ENCODE peak calls at places on chromosomes 1 and 21, in five cellular contexts. One of them, this sample, is unnamed.
A peak's percentile ranks its signal among the peaks of the same experiment; 100 is the strongest.

GRCh38 chr1:200919386-200919785 is 24.7 kb downstream of the INAVA start:
- DNase-seq in psoas muscle: no peak
- DNase-seq in uterus: no peak
- DNase-seq in astrocyte: no peak
- DNase-seq in substantia nigra: no peak
- DNase-seq in this sample: no peak

GRCh38 chr1:160777486-160778089 is 18.4 kb upstream of the LY9 start:
- DNase-seq in astrocyte: no peak
- DNase-seq in substantia nigra: no peak
- DNase-seq in uterus: no peak
- DNase-seq in psoas muscle: no peak
- DNase-seq in this sample: no peak

GRCh38 chr21:42640486-42640885 is 12.9 kb upstream of the PDE9A start:
- DNase-seq in astrocyte: no peak
- DNase-seq in substantia nigra: no peak
- DNase-seq in uterus: no peak
- DNase-seq in psoas muscle: no peak
- DNase-seq in this sample: no peak

GRCh38 chr1:32187850-32188249 is 8.4 kb downstream of the TXLNA start:
- DNase-seq in substantia nigra: no peak
- DNase-seq in astrocyte: no peak
- DNase-seq in uterus: no peak
- DNase-seq in psoas muscle: no peak
- DNase-seq in this sample: no peak

GRCh38 chr1:36918604-36919003 is 115.7 kb downstream of the GRIK3 start:
- DNase-seq in substantia nigra: no peak
- DNase-seq in uterus: no peak
- DNase-seq in psoas muscle: no peak
- DNase-seq in astrocyte: no peak
- DNase-seq in this sample: no peak

GRCh38 chr1:191002768-191003167 is 525.1 kb upstream of the BRINP3 start:
- DNase-seq in psoas muscle: no peak
- DNase-seq in substantia nigra: no peak
- DNase-seq in uterus: no peak
- DNase-seq in astrocyte: no peak
- DNase-seq in this sample: no peak

GRCh38 chr1:30988045-30988444 is 77.5 kb downstream of the PUM1 start:
- DNase-seq in substantia nigra: no peak
- DNase-seq in psoas muscle: no peak
- DNase-seq in astrocyte: no peak
- DNase-seq in uterus: no peak
- DNase-seq in this sample: no peak

GRCh38 chr1:56797079-56797685 is 22.0 kb downstream of the FYB2 start:
- DNase-seq in astrocyte: no peak
- DNase-seq in psoas muscle: no peak
- DNase-seq in uterus: no peak
- DNase-seq in substantia nigra: no peak
- DNase-seq in this sample: no peak

GRCh38 chr1:205631010-205631726 is 643 bp downstream of the ELK4 start:
- DNase-seq in astrocyte: peak; percentile 75
- DNase-seq in psoas muscle: peak; percentile 70
- DNase-seq in uterus: peak; percentile 53
- DNase-seq in substantia nigra: peak; percentile 45
- DNase-seq in this sample: peak; percentile 68

GRCh38 chr1:179083533-179083932 is 1.7 kb downstream of the TOR3A start:
- DNase-seq in uterus: no peak
- DNase-seq in psoas muscle: no peak
- DNase-seq in substantia nigra: no peak
- DNase-seq in astrocyte: no peak
- DNase-seq in this sample: no peak

GRCh38 chr1:230147253-230148193 is 80.5 kb downstream of the GALNT2 start:
- DNase-seq in psoas muscle: no peak
- DNase-seq in substantia nigra: no peak
- DNase-seq in uterus: no peak
- DNase-seq in astrocyte: no peak
- DNase-seq in this sample: no peak

GRCh38 chr21:14533555-14534400 is 12.3 kb downstream of the SAMSN1 start:
- DNase-seq in astrocyte: peak; percentile 45
- DNase-seq in uterus: no peak
- DNase-seq in psoas muscle: no peak
- DNase-seq in substantia nigra: no peak
- DNase-seq in this sample: peak; percentile 43

GRCh38 chr1:39326836-39327235 is 122.3 kb downstream of the MACF1 start:
- DNase-seq in astrocyte: no peak
- DNase-seq in substantia nigra: no peak
- DNase-seq in psoas muscle: no peak
- DNase-seq in uterus: no peak
- DNase-seq in this sample: no peak

GRCh38 chr1:239040523-239040922 is 345.8 kb upstream of the CHRM3 start:
- DNase-seq in uterus: no peak
- DNase-seq in psoas muscle: no peak
- DNase-seq in substantia nigra: no peak
- DNase-seq in astrocyte: no peak
- DNase-seq in this sample: no peak

GRCh38 chr1:10046356-10047085 is 13.8 kb downstream of the UBE4B start:
- DNase-seq in uterus: no peak
- DNase-seq in astrocyte: peak; percentile 60
- DNase-seq in psoas muscle: peak; percentile 40
- DNase-seq in substantia nigra: no peak
- DNase-seq in this sample: no peak

GRCh38 chr1:22256213-22256512 is 113.3 kb upstream of the WNT4 start:
- DNase-seq in psoas muscle: no peak
- DNase-seq in astrocyte: no peak
- DNase-seq in uterus: no peak
- DNase-seq in substantia nigra: no peak
- DNase-seq in this sample: no peak

GRCh38 chr1:215608646-215609045 is 41.5 kb downstream of the KCTD3 start:
- DNase-seq in psoas muscle: no peak
- DNase-seq in uterus: no peak
- DNase-seq in astrocyte: no peak
- DNase-seq in substantia nigra: no peak
- DNase-seq in this sample: no peak

GRCh38 chr1:172255223-172255560 is 165.3 kb upstream of the C1orf105 start:
- DNase-seq in psoas muscle: no peak
- DNase-seq in uterus: no peak
- DNase-seq in substantia nigra: no peak
- DNase-seq in astrocyte: no peak
- DNase-seq in this sample: no peak

GRCh38 chr1:53639251-53639721 is 99.7 kb downstream of the GLIS1 start:
- DNase-seq in substantia nigra: no peak
- DNase-seq in psoas muscle: peak; percentile 30
- DNase-seq in astrocyte: peak; percentile 79
- DNase-seq in uterus: no peak
- DNase-seq in this sample: no peak

GRCh38 chr1:159652506-159652905 is 61.9 kb downstream of the CRP start:
- DNase-seq in uterus: no peak
- DNase-seq in psoas muscle: no peak
- DNase-seq in substantia nigra: no peak
- DNase-seq in astrocyte: peak; percentile 2
- DNase-seq in this sample: no peak

GRCh38 chr1:56360021-56360420 is 219.3 kb downstream of the PLPP3 start:
- DNase-seq in psoas muscle: no peak
- DNase-seq in substantia nigra: no peak
- DNase-seq in uterus: no peak
- DNase-seq in astrocyte: peak; percentile 63
- DNase-seq in this sample: peak; percentile 60

DNA sequence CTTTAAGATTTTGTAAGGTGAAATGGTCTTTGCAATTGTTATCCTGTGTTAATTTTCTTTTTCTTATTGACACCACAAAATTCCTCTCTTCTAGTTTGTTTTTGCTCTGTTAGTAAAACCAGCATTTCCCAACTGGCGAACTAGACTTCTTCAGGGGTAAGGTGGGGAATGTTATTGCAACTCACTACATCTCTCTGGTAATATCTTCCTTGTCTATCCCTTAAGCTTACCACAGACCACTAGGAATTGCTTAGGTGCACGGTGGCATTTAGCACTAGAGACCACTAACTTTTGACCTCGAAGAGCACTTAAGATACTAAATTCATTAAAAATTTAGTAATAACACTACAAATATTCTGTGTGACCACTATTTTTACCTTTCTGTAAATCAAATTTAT is 4.2 kb upstream of the COA6 start:
- DNase-seq in astrocyte: no peak
- DNase-seq in uterus: no peak
- DNase-seq in psoas muscle: no peak
- DNase-seq in substantia nigra: no peak
- DNase-seq in this sample: no peak
- H3K27ac ChIP-seq in astrocyte: no peak overlapping the region
- H3K27ac ChIP-seq in uterus: no peak overlapping the region
- H3K27ac ChIP-seq in psoas muscle: no peak overlapping the region
- H3K27ac ChIP-seq in substantia nigra: no peak overlapping the region
- H3K27ac ChIP-seq in this sample: no peak overlapping the region

DNA sequence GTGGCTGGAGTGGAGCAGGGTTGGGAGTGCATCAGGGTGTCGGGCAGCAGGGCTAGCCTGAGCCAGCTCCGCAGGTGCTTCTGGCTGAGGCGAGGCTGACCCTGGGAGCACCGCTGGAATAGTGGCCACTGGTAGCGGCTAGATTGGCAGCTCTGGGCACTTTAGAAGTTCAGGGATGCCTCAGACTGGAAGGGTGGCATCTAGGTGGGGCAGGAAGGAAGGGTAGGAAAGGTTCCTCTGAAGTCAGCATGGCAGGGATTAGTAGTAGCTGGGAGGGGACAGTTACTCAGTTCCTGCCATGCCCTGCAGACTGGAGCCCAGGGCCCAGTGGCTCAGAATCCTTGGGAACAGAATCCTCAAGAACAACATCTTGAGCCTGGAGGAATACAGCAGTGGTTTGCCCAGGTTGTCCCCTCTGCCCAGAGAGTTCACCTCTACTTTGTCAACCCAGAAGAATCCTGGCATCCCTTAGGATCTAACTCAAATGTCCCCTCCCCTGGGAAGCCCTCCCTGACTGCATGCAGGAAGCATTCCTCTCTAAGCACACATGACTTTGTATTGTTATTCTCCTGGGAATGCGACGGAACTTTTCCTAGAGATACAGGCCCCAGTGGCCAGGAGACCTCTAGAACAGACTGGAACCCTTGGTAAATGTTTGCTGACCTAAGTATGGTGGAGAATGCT is 39.4 kb upstream of the BCAR3 start:
- DNase-seq in astrocyte: no peak
- DNase-seq in substantia nigra: no peak
- DNase-seq in uterus: no peak
- DNase-seq in psoas muscle: no peak
- DNase-seq in this sample: no peak
- H3K27ac ChIP-seq in astrocyte: no peak overlapping the region
- H3K27ac ChIP-seq in substantia nigra: no peak overlapping the region
- H3K27ac ChIP-seq in uterus: no peak overlapping the region
- H3K27ac ChIP-seq in psoas muscle: no peak overlapping the region
- H3K27ac ChIP-seq in this sample: no peak overlapping the region

GRCh38 chr1:28341591-28341990 is 12.8 kb downstream of the MED18 start:
- DNase-seq in uterus: no peak
- DNase-seq in substantia nigra: no peak
- DNase-seq in astrocyte: peak; percentile 32
- DNase-seq in psoas muscle: no peak
- DNase-seq in this sample: peak; percentile 40
- H3K27ac ChIP-seq in uterus: no peak overlapping the region
- H3K27ac ChIP-seq in substantia nigra: no peak overlapping the region
- H3K27ac ChIP-seq in astrocyte: peak overlapping the region; percentile 33
- H3K27ac ChIP-seq in psoas muscle: no peak overlapping the region
- H3K27ac ChIP-seq in this sample: no peak overlapping the region

GRCh38 chr1:14037101-14037807 is 337.3 kb downstream of the PRDM2 start:
- DNase-seq in uterus: no peak
- DNase-seq in substantia nigra: no peak
- DNase-seq in psoas muscle: no peak
- DNase-seq in astrocyte: peak; percentile 8
- DNase-seq in this sample: no peak
- H3K27ac ChIP-seq in uterus: no peak overlapping the region
- H3K27ac ChIP-seq in substantia nigra: no peak overlapping the region
- H3K27ac ChIP-seq in psoas muscle: no peak overlapping the region
- H3K27ac ChIP-seq in astrocyte: no peak overlapping the region
- H3K27ac ChIP-seq in this sample: no peak overlapping the region

GRCh38 chr1:167789501-167789900 is 67.7 kb downstream of the MPZL1 start:
- DNase-seq in psoas muscle: no peak
- DNase-seq in uterus: no peak
- DNase-seq in substantia nigra: no peak
- DNase-seq in astrocyte: no peak
- DNase-seq in this sample: peak; percentile 44

GRCh38 chr1:167790117-167790516 is 68.3 kb downstream of the MPZL1 start:
- DNase-seq in uterus: peak; percentile 33
- DNase-seq in substantia nigra: no peak
- DNase-seq in psoas muscle: no peak
- DNase-seq in astrocyte: no peak
- DNase-seq in this sample: no peak

GRCh38 chr1:167795810-167796740 is 74.3 kb downstream of the MPZL1 start:
- DNase-seq in substantia nigra: no peak
- DNase-seq in astrocyte: peak; percentile 18
- DNase-seq in uterus: no peak
- DNase-seq in psoas muscle: peak; percentile 44
- DNase-seq in this sample: no peak

GRCh38 chr1:167794043-167794442 is 72.3 kb downstream of the MPZL1 start:
- DNase-seq in psoas muscle: no peak
- DNase-seq in astrocyte: no peak
- DNase-seq in uterus: no peak
- DNase-seq in substantia nigra: no peak
- DNase-seq in this sample: no peak

DNA sequence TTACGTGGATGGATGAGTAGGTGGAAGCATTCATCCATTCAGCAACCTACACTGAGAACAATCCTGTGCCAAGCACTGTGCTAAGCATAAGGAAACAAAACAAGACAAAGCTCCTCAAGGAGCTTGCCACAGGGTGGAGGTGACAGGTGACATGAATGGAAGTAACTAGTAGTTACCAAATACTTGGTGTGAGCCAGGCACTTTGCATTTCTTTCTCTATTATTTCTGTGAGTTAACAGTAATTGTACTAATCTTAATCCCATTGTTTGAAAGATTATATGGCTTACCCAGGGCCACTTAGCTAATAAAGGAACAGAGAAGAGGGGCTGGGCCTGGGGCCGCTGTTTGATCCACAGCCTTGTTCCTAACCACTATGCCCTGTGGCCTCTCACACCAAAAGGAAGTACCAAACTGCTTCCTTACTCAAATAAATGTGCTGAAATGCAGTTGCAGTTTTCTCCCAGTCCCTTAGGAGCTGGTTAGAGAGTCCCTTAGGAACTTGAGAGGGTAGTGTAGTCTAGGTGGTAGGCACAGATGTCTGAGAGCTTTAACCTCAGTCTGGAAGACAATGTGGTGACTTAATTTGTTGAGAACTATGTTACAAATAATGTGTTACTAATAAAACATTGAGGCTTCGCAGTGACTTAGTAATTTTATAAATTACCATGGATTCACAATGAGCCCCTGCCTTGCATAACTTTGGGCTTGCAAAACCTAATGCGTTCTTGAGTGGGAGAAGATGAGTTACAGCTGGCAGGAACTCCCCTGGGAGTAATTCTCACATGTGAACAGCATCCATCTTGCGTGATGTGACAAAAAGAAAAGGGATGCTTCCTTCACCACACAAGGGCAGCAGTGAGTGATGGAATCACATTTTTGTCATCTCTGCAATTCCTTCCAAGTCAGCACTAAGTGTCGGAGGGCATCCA is 69.8 kb downstream of the MPZL1 start:
- DNase-seq in astrocyte: peak; percentile 87
- DNase-seq in substantia nigra: no peak
- DNase-seq in uterus: peak; percentile 89
- DNase-seq in psoas muscle: peak; percentile 43
- DNase-seq in this sample: peak; percentile 45
- H3K27ac ChIP-seq in astrocyte: peak overlapping the region; percentile 31
- H3K27ac ChIP-seq in substantia nigra: no peak overlapping the region
- H3K27ac ChIP-seq in uterus: peak overlapping the region; percentile 37
- H3K27ac ChIP-seq in psoas muscle: no peak overlapping the region
- H3K27ac ChIP-seq in this sample: no peak overlapping the region

This sample was measured in brain microvascular endothelial cell.